ENCODE peak calls at places on chromosome 18, in nine cellular contexts. Z is iris pigment epithelial cell; D is naive thymus-derived CD8-positive, alpha-beta T cell; T is stimulated activated CD8-positive, alpha-beta memory T cell treated with anti-CD3 and anti-CD28 coated beads, Interleukin-15, amount 100 ng/mL, for 24 hours; R is neural progenitor cell; L is dermis microvascular lymphatic vessel endothelial cell; A is LoVo; Y is COLO829; K is cardiac muscle cell. W is an unnamed sample.

GRCh38 chr18:76604642-76605240 is 109.7 kb upstream of the ZNF516 start:
- DNase-seq in Z (peak), T (no peak), L (no peak), K (no peak), Y (no peak), R (no peak), D (no peak), A (no peak), W (no peak)

GRCh38 chr18:80194874-80195570 is 52.3 kb downstream of the PARD6G start:
- DNase-seq in Y (no peak), L (no peak), T (no peak), D (no peak), A (no peak), Z (no peak), R (no peak), K (no peak), W (no peak)

GRCh38 chr18:11121426-11121825 is 27.9 kb downstream of the PIEZO2 start:
- DNase-seq in R (no peak), D (no peak), Y (no peak), A (no peak), Z (peak), K (peak), L (no peak), T (no peak), W (no peak)

GRCh38 chr18:11689972-11690570 is 1.0 kb downstream of the GNAL start:
- DNase-seq in Z (peak), T (no peak), K (peak), D (peak), A (peak), L (no peak), Y (no peak), R (no peak), W (no peak)

GRCh38 chr18:49563701-49564100 is 1.8 kb downstream of the LIPG start:
- DNase-seq in L (no peak), A (no peak), K (no peak), R (no peak), T (no peak), Z (no peak), D (no peak), Y (no peak), W (no peak)

GRCh38 chr18:71784777-71785176 is 759.4 kb downstream of the CBLN2 start:
- DNase-seq in R (no peak), D (peak), L (no peak), A (no peak), Y (peak), T (no peak), K (peak), Z (no peak), W (no peak)

GRCh38 chr18:72128649-72129048 is 415.5 kb downstream of the CBLN2 start:
- DNase-seq in Y (no peak), Z (no peak), D (no peak), L (no peak), K (no peak), R (no peak), A (no peak), T (no peak), W (no peak)

GRCh38 chr18:73741946-73742345 is 405.7 kb downstream of the FBXO15 start:
- DNase-seq in K (peak), Z (peak), R (no peak), T (no peak), A (no peak), D (no peak), L (no peak), Y (no peak), W (no peak)

GRCh38 chr18:49842656-49843055 is 29.3 kb upstream of the ACAA2 start:
- DNase-seq in A (no peak), R (no peak), K (no peak), Z (no peak), D (no peak), T (no peak), L (no peak), Y (no peak), W (no peak)

GRCh38 chr18:59505311-59505710 is 146.2 kb upstream of the LMAN1 start:
- DNase-seq in A (no peak), Y (no peak), Z (no peak), T (no peak), L (no peak), D (no peak), R (no peak), K (peak), W (no peak)

GRCh38 chr18:74334242-74334893 is 18.7 kb downstream of the C18orf63 start:
- DNase-seq in L (no peak), T (no peak), K (no peak), D (no peak), Z (no peak), Y (no peak), A (no peak), R (no peak), W (no peak)